ENCODE peak calls at places on chromosomes 16 and 17, in four cellular contexts. T, I, H and X are unnamed samples.
A peak's percentile ranks its signal among the peaks of the same experiment; 100 is the strongest.

GRCh38 chr17:7523033-7523432 is 25.8 kb upstream of the TNFSF12 start:
- DNase-seq in H (peak; percentile 22), I (peak; percentile 87), T (no peak), X (peak; percentile 46)

GRCh38 chr17:31490991-31491793 is 99.7 kb downstream of the RAB11FIP4 start:
- DNase-seq in H (no peak), T (no peak), I (no peak), X (no peak)

GRCh38 chr16:17729820-17730219 is 259.1 kb upstream of the XYLT1 start:
- DNase-seq in H (no peak), T (no peak), I (no peak), X (no peak)

GRCh38 chr16:29911676-29912010 is 11.4 kb downstream of the ASPHD1 start:
- DNase-seq in I (peak; percentile 50), H (no peak), T (no peak), X (no peak)

GRCh38 chr16:53872248-53873221 is 168.6 kb downstream of the FTO start:
- DNase-seq in H (no peak), T (no peak), I (no peak), X (no peak)

GRCh38 chr16:52497067-52497816 is 49.7 kb downstream of the TOX3 start:
- DNase-seq in H (no peak), I (no peak), T (no peak), X (no peak)

GRCh38 chr17:79146562-79146961 is 71.9 kb downstream of the ENGASE start:
- DNase-seq in I (no peak), H (no peak), T (no peak), X (no peak)

GRCh38 chr16:79823644-79824043 is 223.1 kb upstream of the MAF start:
- DNase-seq in T (no peak), I (no peak), H (no peak), X (no peak)

GRCh38 chr16:78628526-78628925 is 529.1 kb downstream of the WWOX start:
- DNase-seq in I (no peak), T (no peak), H (no peak), X (no peak)

GRCh38 chr17:2084766-2085647 is 30.1 kb downstream of the HIC1 start:
- DNase-seq in H (peak; percentile 42), T (peak; percentile 74), I (no peak), X (no peak)

GRCh38 chr16:53372942-53373871 is 61.1 kb upstream of the RBL2 start:
- DNase-seq in I (no peak), H (peak; percentile 77), T (peak; percentile 7), X (peak; percentile 85)

DNA sequence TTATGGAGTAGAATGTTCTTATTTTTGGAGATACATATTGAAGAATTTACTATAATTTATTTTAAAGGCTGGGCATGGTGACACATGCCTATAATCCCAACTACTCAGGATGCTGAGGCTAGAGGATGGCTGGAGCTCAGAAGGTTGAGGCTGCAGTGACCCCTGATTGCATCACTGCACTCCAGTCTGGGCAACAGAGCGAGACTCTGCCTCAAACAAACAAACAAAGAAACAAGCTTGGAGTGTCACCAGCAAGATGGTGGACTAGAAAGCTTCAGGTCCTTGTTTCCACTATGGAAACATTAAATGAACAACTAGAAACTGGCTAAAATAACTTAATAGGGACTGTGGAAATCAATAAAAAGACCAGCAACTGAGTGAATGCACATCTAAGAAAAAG is 17.9 kb upstream of the GPT2 start:
- DNase-seq in T (no peak), I (no peak), H (no peak), X (no peak)
- H3K4me3 ChIP-seq in T (no peak overlapping the region), I (no peak overlapping the region), H (no peak overlapping the region), X (no peak overlapping the region)

GRCh38 chr16:4718466-4718865 is 15.6 kb downstream of the ANKS3 start:
- DNase-seq in H (no peak), T (no peak), I (no peak), X (no peak)

GRCh38 chr16:4709481-4709880 is 16.1 kb downstream of the NUDT16L1 start:
- DNase-seq in H (no peak), T (no peak), I (no peak), X (no peak)

GRCh38 chr16:4713663-4714501 is 20.2 kb downstream of the ANKS3 start:
- DNase-seq in T (no peak), I (peak; percentile 61), H (peak; percentile 43), X (no peak)

DNA sequence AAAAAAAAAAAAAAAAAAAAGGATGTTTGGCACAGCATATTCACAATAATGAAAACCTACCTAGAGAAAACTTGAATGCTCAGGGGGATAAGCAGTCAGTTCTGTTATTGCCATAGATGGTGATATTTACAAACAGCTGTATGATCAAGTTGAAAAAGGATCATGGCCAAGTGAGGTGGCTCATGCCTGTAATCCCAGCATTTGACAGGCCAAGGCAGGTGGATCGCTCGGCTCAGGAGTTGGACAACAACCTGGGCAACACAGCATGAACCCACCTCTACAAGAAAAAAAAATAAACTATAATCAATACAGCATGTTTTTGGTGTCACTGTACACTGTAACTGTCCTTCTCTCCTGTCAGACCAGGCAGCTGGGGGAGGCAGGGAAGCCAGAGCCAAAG is 19.1 kb downstream of the ANKS3 start:
- DNase-seq in I (no peak), H (no peak), T (no peak), X (no peak)
- H3K36me3 ChIP-seq in I (peaks cover 52% of the 10 kb centered on the region), H (no peaks in the 10 kb centered on the region), T (peaks cover 18% of the 10 kb centered on the region), X (no peaks in the 10 kb centered on the region)

GRCh38 chr17:68709461-68709860 is 108.3 kb upstream of the FAM20A start:
- DNase-seq in H (no peak), I (no peak), T (no peak), X (no peak)

GRCh38 chr17:68707032-68707431 is 105.9 kb upstream of the FAM20A start:
- DNase-seq in H (peak; percentile 33), I (no peak), T (no peak), X (no peak)

GRCh38 chr17:68704897-68705296 is 103.7 kb upstream of the FAM20A start:
- DNase-seq in I (no peak), T (no peak), H (peak; percentile 49), X (no peak)

GRCh38 chr17:68705331-68706166 is 104.4 kb upstream of the FAM20A start:
- DNase-seq in T (no peak), I (no peak), H (peak; percentile 22), X (no peak)

GRCh38 chr17:68706351-68706750 is 105.2 kb upstream of the FAM20A start:
- DNase-seq in T (no peak), I (no peak), H (no peak), X (no peak)
- H3K4me3 ChIP-seq in T (no peak overlapping the region), I (no peak overlapping the region), H (no peak overlapping the region), X (no peak overlapping the region)

DNA sequence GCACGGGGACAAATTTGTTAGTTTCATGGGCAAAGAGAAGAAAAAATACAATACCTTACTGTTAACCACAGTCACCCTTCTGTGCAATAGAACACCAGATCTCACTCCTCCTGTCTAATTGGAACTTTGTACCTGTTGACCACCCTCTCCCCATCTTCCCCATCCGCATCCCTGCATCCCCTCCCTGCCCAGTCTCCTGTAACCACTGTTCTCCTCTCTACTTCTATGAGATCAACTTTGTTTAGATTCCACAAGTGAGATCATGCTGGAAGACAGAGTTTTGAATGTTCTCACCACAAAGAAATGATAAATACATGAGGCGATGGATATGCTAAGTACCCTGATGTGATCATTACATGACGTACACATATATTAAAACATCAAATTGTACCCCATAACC is 47.7 kb downstream of the CLEC16A start:
- DNase-seq in I (no peak), T (no peak), H (no peak), X (no peak)
- H3K36me3 ChIP-seq in I (peaks cover 42% of the 10 kb centered on the region), T (peaks cover 8% of the 10 kb centered on the region), H (no peaks in the 10 kb centered on the region), X (peaks cover 61% of the 10 kb centered on the region)

GRCh38 chr16:63623551-63624039 is 1498.3 kb downstream of the CDH11 start:
- DNase-seq in I (no peak), T (no peak), H (no peak), X (no peak)

GRCh38 chr16:63629272-63629671 is 1492.6 kb downstream of the CDH11 start:
- DNase-seq in T (no peak), I (no peak), H (no peak), X (no peak)

GRCh38 chr16:63625141-63625540 is 1496.7 kb downstream of the CDH11 start:
- DNase-seq in T (no peak), H (no peak), I (no peak), X (no peak)

GRCh38 chr16:63628812-63629211 is 1493.1 kb downstream of the CDH11 start:
- DNase-seq in T (no peak), I (no peak), H (no peak), X (no peak)
- H3K4me3 ChIP-seq in T (no peak overlapping the region), I (no peak overlapping the region), H (no peak overlapping the region), X (no peak overlapping the region)